ENCODE peak calls at places on chromosomes 3 and 15, in four cellular contexts. N, K, D and R are unnamed samples.

GRCh38 chr15:99502182-99502581 is 63.6 kb upstream of the MEF2A start:
- DNase-seq in K (no peak), D (no peak), N (no peak), R (no peak)

GRCh38 chr3:172675371-172676193 is 35.3 kb downstream of the NCEH1 start:
- DNase-seq in D (peak), N (no peak), K (peak), R (peak)

GRCh38 chr15:89457086-89457485 is 39.3 kb downstream of the RHCG start:
- DNase-seq in K (no peak), D (peak), N (no peak), R (peak)

GRCh38 chr3:71581981-71582611 is 1.4 kb downstream of the FOXP1 start:
- DNase-seq in N (peak), D (peak), K (peak), R (peak)

GRCh38 chr15:37695719-37696118 is 238.7 kb upstream of the TMCO5A start:
- DNase-seq in D (peak), K (peak), N (no peak), R (no peak)

GRCh38 chr15:70474367-70474681 is 289.0 kb downstream of the UACA start:
- DNase-seq in N (peak), D (no peak), K (no peak), R (no peak)

GRCh38 chr3:177576754-177577153 is 379.5 kb upstream of the TBL1XR1 start:
- DNase-seq in K (no peak), D (no peak), N (no peak), R (no peak)

GRCh38 chr3:134194247-134194646 is 56.4 kb downstream of the RYK start:
- DNase-seq in N (no peak), D (no peak), K (no peak), R (no peak)

GRCh38 chr3:83523470-83524073 is 1435.2 kb upstream of the CADM2 start:
- DNase-seq in D (peak), N (no peak), K (peak), R (peak)

GRCh38 chr3:134654031-134654430 is 3.2 kb upstream of the KY start:
- DNase-seq in D (no peak), N (no peak), K (no peak), R (no peak)

GRCh38 chr3:34183114-34183513 is 384.7 kb downstream of the PDCD6IP start:
- DNase-seq in D (no peak), K (no peak), N (no peak), R (peak)

GRCh38 chr15:40928975-40929729 is at the start of gene DLL4:
- DNase-seq in K (peak), D (peak), N (peak), R (peak)

GRCh38 chr15:40931300-40932142 is 2.4 kb downstream of the DLL4 start:
- DNase-seq in K (no peak), D (no peak), N (peak), R (no peak)

GRCh38 chr15:40932146-40932545 is 3.0 kb downstream of the DLL4 start:
- DNase-seq in N (peak), K (no peak), D (no peak), R (no peak)

GRCh38 chr15:40929730-40930429 is 740 bp downstream of the DLL4 start:
- DNase-seq in D (peak), K (peak), N (peak), R (peak)

DNA sequence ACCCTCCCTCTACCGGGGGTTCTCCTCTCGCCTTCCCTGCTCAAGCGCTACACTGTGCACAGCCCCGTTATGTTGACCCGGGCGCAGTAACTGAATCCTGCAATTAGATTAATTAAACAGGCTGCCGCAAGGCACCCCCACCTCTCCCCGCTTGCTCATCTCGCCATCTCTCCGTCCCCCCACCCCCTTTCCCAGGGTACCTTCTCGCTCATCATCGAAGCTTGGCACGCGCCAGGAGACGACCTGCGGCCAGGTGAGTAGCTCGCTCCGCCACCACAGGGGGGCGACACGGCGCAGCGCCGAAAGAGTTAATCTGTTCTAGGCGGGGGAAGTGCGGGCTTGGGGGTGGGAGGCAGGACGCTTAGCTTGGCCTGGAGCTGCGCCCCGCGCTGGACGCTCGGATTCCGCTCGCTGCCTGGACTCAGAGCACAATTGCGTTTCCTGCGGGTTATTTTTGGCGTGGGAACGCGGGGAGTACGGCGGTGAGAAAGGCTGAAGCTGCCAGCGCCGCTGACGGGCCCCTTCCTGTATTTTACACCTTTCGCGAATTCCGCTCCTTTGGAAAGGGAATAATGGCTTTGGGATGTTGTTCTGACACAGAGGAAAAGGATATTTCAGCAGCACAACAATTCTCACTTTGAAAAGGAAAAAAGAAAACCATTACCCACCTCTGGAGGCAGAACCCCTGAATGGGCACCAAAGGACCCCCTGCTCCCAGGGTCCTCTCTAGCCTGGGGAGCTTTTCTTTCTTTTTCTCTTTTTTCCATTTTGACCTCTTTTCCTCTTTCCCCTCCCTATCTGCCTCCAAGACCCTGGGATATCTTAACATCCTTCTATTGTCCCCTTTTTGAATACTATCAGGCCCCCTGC is 1.5 kb downstream of the DLL4 start:
- DNase-seq in K (peak), N (peak), D (peak), R (peak)
- H3K9ac ChIP-seq in K (no peak), N (peak), D (no peak), R (no peak)

DNA sequence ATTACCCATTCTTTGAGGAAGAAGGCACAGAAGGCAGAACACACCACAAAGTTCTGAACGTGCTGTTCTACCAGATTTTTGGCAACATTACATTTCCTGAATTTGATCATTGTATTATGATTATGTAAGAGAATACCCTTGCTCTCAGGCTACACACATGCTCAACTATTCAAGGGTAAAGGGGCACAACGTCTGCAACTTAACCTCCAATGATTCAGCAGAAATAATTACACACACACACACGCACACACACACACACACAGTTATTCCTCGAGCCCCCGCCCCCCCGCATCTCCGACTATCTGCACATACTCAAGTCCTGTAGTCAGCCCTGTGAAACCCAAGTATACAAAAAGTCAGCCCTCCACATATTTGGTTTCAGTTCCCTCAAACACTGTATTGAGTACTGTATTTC is 26.8 kb downstream of the RPN1 start:
- DNase-seq in N (no peak), D (peak), K (peak), R (no peak)
- H3K9ac ChIP-seq in N (no peak), D (no peak), K (peak), R (no peak)

DNA sequence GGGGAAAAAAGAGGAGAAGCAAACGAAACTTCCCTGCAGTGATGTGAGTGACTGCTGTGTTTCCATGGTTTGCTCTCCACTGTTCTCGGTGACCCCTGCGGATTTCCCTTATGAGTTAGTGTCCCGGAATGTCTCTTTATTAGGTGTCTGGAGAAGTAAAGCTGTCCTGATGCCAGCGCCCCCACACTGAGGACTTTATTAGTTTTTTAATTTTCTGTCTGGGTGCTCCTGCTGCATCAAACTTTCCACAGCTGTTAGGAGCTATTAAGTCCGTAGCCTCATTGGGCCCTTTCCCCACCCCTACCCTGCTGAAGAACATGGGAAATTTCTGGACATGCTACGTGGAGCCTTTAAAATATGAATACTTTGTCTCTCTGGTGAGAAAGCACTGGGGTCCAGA is 161.8 kb upstream of the HES1 start:
- DNase-seq in N (no peak), K (no peak), D (peak), R (no peak)
- H3K9ac ChIP-seq in N (no peak), K (no peak), D (no peak), R (no peak)

GRCh38 chr15:101248274-101248673 is 3.6 kb downstream of the CHSY1 start:
- DNase-seq in K (no peak), N (no peak), D (no peak), R (no peak)

GRCh38 chr15:101244039-101244781 is 7.6 kb downstream of the CHSY1 start:
- DNase-seq in N (no peak), K (peak), D (no peak), R (no peak)

GRCh38 chr15:101244889-101245668 is 6.8 kb downstream of the CHSY1 start:
- DNase-seq in K (no peak), D (no peak), N (no peak), R (no peak)

GRCh38 chr15:101246824-101247745 is 4.8 kb downstream of the CHSY1 start:
- DNase-seq in N (no peak), D (no peak), K (no peak), R (no peak)

GRCh38 chr15:101246391-101246790 is 5.5 kb downstream of the CHSY1 start:
- DNase-seq in N (no peak), K (no peak), D (no peak), R (no peak)
- H3K9ac ChIP-seq in N (no peak), K (no peak), D (no peak), R (no peak)

DNA sequence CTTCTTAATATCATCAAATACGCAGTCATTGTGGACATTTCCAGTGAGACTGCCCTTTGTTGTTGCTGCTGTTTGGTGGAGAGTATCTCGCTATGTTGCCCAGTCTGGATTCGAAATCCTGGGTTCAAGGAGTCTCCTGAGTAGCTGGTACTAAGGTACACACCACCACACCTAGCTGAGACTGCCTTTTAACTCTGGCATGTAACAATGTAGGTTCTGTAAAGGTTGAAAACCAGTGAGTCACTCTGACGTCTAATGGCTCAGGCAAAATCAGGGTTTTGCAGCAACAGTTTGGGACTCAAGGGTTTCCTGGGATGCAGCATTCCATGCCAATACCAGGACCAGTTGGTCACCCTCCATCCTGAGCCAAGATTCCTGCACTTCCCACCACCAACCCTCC is 52.2 kb downstream of the AQP9 start:
- DNase-seq in D (peak), K (no peak), N (no peak), R (peak)
- H3K9ac ChIP-seq in D (no peak), K (no peak), N (no peak), R (no peak)

GRCh38 chr3:110485389-110485788 is 586.2 kb upstream of the NECTIN3 start:
- DNase-seq in K (no peak), D (no peak), N (no peak), R (peak)
- H3K9ac ChIP-seq in K (no peak), D (no peak), N (no peak), R (no peak)

GRCh38 chr15:80152180-80152895 is 461 bp upstream of the FAH start:
- DNase-seq in K (peak), D (peak), N (peak), R (peak)
- H3K9ac ChIP-seq in K (peak), D (peak), N (peak), R (peak)

GRCh38 chr3:108088146-108088545 is 2.7 kb downstream of the CD47 start:
- DNase-seq in K (no peak), N (no peak), D (peak), R (peak)
- H3K9ac ChIP-seq in K (no peak), N (no peak), D (peak), R (peak)